ENCODE peak calls at places on chromosomes 7 and 10, in eight cellular contexts. Z is thoracic aorta, I is cardiac muscle cell, T is endodermal cell, L is WERI-Rb-1, X is Panc1, G is left ventricle myocardium inferior, F is OCI-LY7. A is an unnamed sample. For H3K36me3, the result is how much of the 10 kb centered on the place peaks cover.

GRCh38 chr7:143492043-143492471 is 14.4 kb downstream of the TAS2R41 start:
- DNase-seq in I (no peak), G (no peak), T (no peak), F (no peak), X (no peak), Z (no peak), L (no peak), A (peak)

GRCh38 chr10:14146005-14146404 is 184.7 kb downstream of the FRMD4A start:
- DNase-seq in F (no peak), T (no peak), Z (no peak), G (no peak), I (no peak), L (no peak), X (no peak), A (peak)

GRCh38 chr10:49324711-49325110 is 25.7 kb downstream of the C10orf71 start:
- DNase-seq in X (no peak), T (peak), L (no peak), Z (no peak), I (no peak), G (no peak), F (no peak), A (no peak)

GRCh38 chr10:67837519-67838314 is at the start of gene DNAJC12:
- DNase-seq in I (peak), L (peak), X (no peak), F (peak), G (no peak), Z (no peak), T (no peak), A (no peak)

GRCh38 chr7:136359333-136359903 is 382.3 kb upstream of the MTPN start:
- DNase-seq in G (no peak), T (no peak), L (no peak), X (no peak), I (no peak), F (peak), Z (no peak), A (no peak)

GRCh38 chr7:30910369-30911073 is 1.1 kb upstream of the AQP1 start:
- DNase-seq in G (no peak), L (no peak), F (no peak), T (no peak), Z (no peak), I (no peak), X (no peak), A (no peak)

GRCh38 chr10:111968624-111969023 is 214.9 kb downstream of the GPAM start:
- DNase-seq in I (no peak), X (no peak), Z (no peak), F (no peak), L (no peak), G (no peak), T (no peak), A (no peak)

GRCh38 chr10:29555746-29556481 is 78.9 kb downstream of the SVIL start:
- DNase-seq in I (peak), L (no peak), Z (no peak), F (no peak), X (no peak), T (no peak), G (no peak), A (peak)

GRCh38 chr10:23253780-23254179 is 61.7 kb downstream of the PTF1A start:
- DNase-seq in Z (no peak), L (no peak), T (no peak), G (no peak), X (no peak), I (no peak), F (no peak), A (no peak)

GRCh38 chr7:108234281-108234680 is 104.1 kb upstream of the LAMB4 start:
- DNase-seq in F (no peak), X (no peak), G (no peak), T (no peak), I (no peak), L (no peak), Z (no peak), A (no peak)

GRCh38 chr10:34705563-34705962 is 109.5 kb downstream of the PARD3 start:
- DNase-seq in I (no peak), F (no peak), X (no peak), Z (no peak), T (peak), G (no peak), L (no peak), A (no peak)

GRCh38 chr10:73771722-73772279 is 10.0 kb upstream of the CHCHD1 start:
- DNase-seq in G (peak), F (peak), Z (no peak), T (peak), L (peak), I (peak), X (no peak), A (no peak)

GRCh38 chr7:116683786-116684185 is 11.8 kb downstream of the MET start:
- DNase-seq in I (no peak), L (no peak), F (peak), Z (no peak), G (no peak), X (no peak), T (no peak), A (no peak)

GRCh38 chr7:3955751-3956696 is 655.0 kb downstream of the SDK1 start:
- DNase-seq in L (no peak), I (no peak), F (no peak), Z (no peak), T (no peak), X (no peak), G (no peak), A (no peak)

GRCh38 chr10:93515963-93516450 is 19.6 kb downstream of the CEP55 start:
- DNase-seq in T (no peak), L (no peak), G (no peak), Z (no peak), I (no peak), X (no peak), F (no peak), A (no peak)

GRCh38 chr10:58052772-58053171 is 214.9 kb downstream of the IPMK start:
- DNase-seq in Z (no peak), L (no peak), I (no peak), F (no peak), G (no peak), T (no peak), X (no peak), A (no peak)

GRCh38 chr10:128739937-128740336 is 613.7 kb upstream of the MKI67 start:
- DNase-seq in F (no peak), I (peak), X (no peak), T (peak), Z (no peak), L (peak), G (no peak), A (no peak)

GRCh38 chr10:72800000-72800740 is 93.4 kb upstream of the OIT3 start:
- DNase-seq in L (no peak), G (no peak), I (no peak), Z (no peak), X (no peak), F (no peak), T (peak), A (no peak)

GRCh38 chr7:8418627-8419245 is 14.7 kb upstream of the NXPH1 start:
- DNase-seq in L (peak), F (peak), I (peak), G (no peak), Z (no peak), X (peak), T (peak), A (peak)

GRCh38 chr7:34772296-34772695 is 114.3 kb downstream of the NPSR1 start:
- DNase-seq in Z (no peak), X (no peak), T (no peak), G (no peak), I (no peak), L (no peak), F (no peak), A (no peak)

GRCh38 chr7:104267701-104268368 is 60.0 kb upstream of the ORC5 start:
- DNase-seq in I (no peak), L (no peak), Z (no peak), G (no peak), X (no peak), T (no peak), F (peak), A (no peak)

GRCh38 chr10:70481831-70482530 is 3.4 kb downstream of the PALD1 start:
- DNase-seq in T (no peak), L (no peak), F (no peak), X (no peak), Z (peak), I (peak), G (peak), A (no peak)

GRCh38 chr10:14574291-14574690 is 200.4 kb downstream of the FAM107B start:
- DNase-seq in X (no peak), T (no peak), Z (no peak), I (no peak), G (no peak), F (no peak), L (no peak), A (no peak)

GRCh38 chr10:69505636-69506318 is 54.5 kb downstream of the TSPAN15 start:
- DNase-seq in Z (no peak), G (no peak), T (no peak), X (no peak), L (no peak), I (no peak), F (no peak), A (no peak)

GRCh38 chr7:32036557-32036956 is 33.6 kb downstream of the PDE1C start:
- DNase-seq in G (no peak), I (no peak), Z (no peak), X (no peak), T (no peak), L (no peak), F (no peak), A (no peak)

GRCh38 chr7:92968502-92968901 is 132.1 kb upstream of the CDK6 start:
- DNase-seq in I (no peak), Z (no peak), F (no peak), X (no peak), T (no peak), L (no peak), G (no peak), A (no peak)

GRCh38 chr7:8249121-8249520 is 12.8 kb downstream of the ICA1 start:
- DNase-seq in I (no peak), G (no peak), X (no peak), F (no peak), Z (no peak), T (no peak), L (no peak), A (no peak)

GRCh38 chr7:128919881-128920789 is 9.6 kb upstream of the KCP start:
- DNase-seq in L (no peak), F (no peak), G (no peak), X (no peak), T (peak), Z (no peak), I (no peak), A (no peak)

GRCh38 chr10:132534348-132535064 is 3.1 kb upstream of the INPP5A start:
- DNase-seq in G (peak), X (no peak), F (no peak), L (no peak), I (no peak), Z (no peak), T (peak), A (no peak)

GRCh38 chr7:39951156-39951942 is 1.3 kb downstream of the CDK13 start:
- DNase-seq in T (peak), Z (no peak), F (peak), I (peak), G (peak), X (no peak), L (peak), A (no peak)

GRCh38 chr7:148045521-148045920 is 545.0 kb upstream of the C7orf33 start:
- DNase-seq in I (no peak), F (no peak), T (no peak), X (no peak), G (no peak), Z (no peak), L (no peak), A (no peak)

GRCh38 chr10:132706701-132707100 is 79.2 kb downstream of the NKX6-2 start:
- DNase-seq in X (no peak), Z (no peak), F (no peak), L (no peak), G (peak), T (peak), I (no peak), A (no peak)

GRCh38 chr10:25843551-25844170 is 90.4 kb upstream of the MYO3A start:
- DNase-seq in X (no peak), G (no peak), T (no peak), I (no peak), Z (no peak), L (no peak), F (no peak), A (no peak)

GRCh38 chr7:43104874-43105520 is 7.5 kb upstream of the HECW1 start:
- DNase-seq in L (no peak), I (no peak), Z (no peak), G (no peak), T (no peak), F (no peak), X (no peak), A (no peak)

GRCh38 chr10:119001717-119002500 is 27.6 kb upstream of the NANOS1 start:
- DNase-seq in X (no peak), G (no peak), I (no peak), Z (no peak), L (no peak), T (no peak), F (no peak), A (no peak)

GRCh38 chr7:81506609-81507008 is 263.2 kb downstream of the HGF start:
- DNase-seq in F (no peak), X (no peak), T (no peak), Z (no peak), I (no peak), G (no peak), L (no peak), A (no peak)

GRCh38 chr7:29796181-29796580 is 10.1 kb upstream of the WIPF3 start:
- DNase-seq in F (no peak), L (no peak), G (no peak), Z (no peak), X (no peak), I (no peak), T (no peak), A (no peak)

GRCh38 chr10:32650246-32650655 is 204.3 kb downstream of the CCDC7 start:
- DNase-seq in I (no peak), L (no peak), G (no peak), F (no peak), T (peak), Z (no peak), X (no peak), A (no peak)

GRCh38 chr10:27448926-27449325 is 55.2 kb upstream of the RAB18 start:
- DNase-seq in T (peak), L (no peak), F (no peak), I (no peak), G (no peak), Z (no peak), X (no peak), A (peak)

GRCh38 chr10:32957341-32958084 is 517 bp downstream of the ITGB1 start:
- DNase-seq in I (peak), G (peak), F (peak), T (peak), L (peak), Z (no peak), X (no peak), A (no peak)

GRCh38 chr10:91642831-91643692 is 10.2 kb upstream of the PPP1R3C start:
- DNase-seq in L (no peak), I (no peak), G (no peak), Z (no peak), X (no peak), F (no peak), T (no peak), A (no peak)

DNA sequence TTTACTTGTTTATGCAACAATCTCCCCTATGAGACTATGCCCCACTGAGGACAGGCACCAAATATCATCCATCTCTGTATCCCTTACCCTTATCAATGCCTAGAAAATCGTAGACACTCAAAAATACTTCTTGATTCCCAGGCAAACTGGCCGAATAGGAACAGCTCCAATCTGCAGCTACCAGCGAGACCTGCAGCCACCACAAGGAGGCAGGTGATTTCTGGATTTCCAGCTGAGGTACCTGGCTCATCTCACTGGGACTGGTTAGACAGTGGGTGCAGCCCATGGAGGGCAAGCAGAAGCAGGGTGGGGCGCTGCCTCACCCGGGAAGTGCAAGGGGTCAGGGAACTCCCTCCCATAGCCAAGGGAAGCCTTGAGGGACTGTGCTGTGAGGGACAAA is 10.8 kb upstream of the PPP1R3C start:
- DNase-seq in F (no peak), T (peak), I (no peak), X (no peak), G (no peak), L (peak), Z (no peak), A (no peak)
- TF ChIP-seq CTCF in F (no peak), T (peak), I (peak), X (peak), G (peak), L (peak), Z (peak), A (peak)

GRCh38 chr10:78405781-78406180 is 372.1 kb downstream of the RPS24 start:
- DNase-seq in Z (no peak), X (no peak), G (no peak), I (no peak), F (no peak), L (peak), T (peak), A (no peak)

GRCh38 chr10:78408011-78408410 is 374.3 kb downstream of the RPS24 start:
- DNase-seq in G (no peak), F (no peak), I (no peak), T (peak), L (peak), X (no peak), Z (no peak), A (no peak)

GRCh38 chr10:78408671-78409472 is 375.2 kb downstream of the RPS24 start:
- DNase-seq in G (peak), I (peak), L (peak), T (peak), X (no peak), Z (peak), F (no peak), A (no peak)

GRCh38 chr10:78406648-78407008 is 373.0 kb downstream of the RPS24 start:
- DNase-seq in G (no peak), I (no peak), T (no peak), L (no peak), Z (no peak), X (no peak), F (no peak), A (no peak)

GRCh38 chr10:78407009-78407711 is 373.5 kb downstream of the RPS24 start:
- DNase-seq in F (peak), T (peak), X (peak), L (peak), I (peak), G (peak), Z (peak), A (peak)
- H3K4me3 ChIP-seq in F (no peak), T (peak), X (peak), L (peak), I (peak), G (peak), Z (peak), A (peak)

GRCh38 chr10:108413954-108414353 is 1249.4 kb upstream of the SORCS1 start:
- DNase-seq in I (no peak), T (no peak), X (no peak), L (no peak), Z (no peak), G (no peak), F (no peak), A (no peak)

GRCh38 chr10:108410231-108410630 is 1245.7 kb upstream of the SORCS1 start:
- DNase-seq in Z (no peak), T (no peak), X (no peak), L (no peak), I (no peak), G (no peak), F (no peak), A (no peak)

GRCh38 chr10:108412323-108412722 is 1247.8 kb upstream of the SORCS1 start:
- DNase-seq in G (no peak), X (no peak), Z (no peak), I (no peak), F (no peak), L (no peak), T (no peak), A (no peak)

GRCh38 chr10:108409316-108409715 is 1244.8 kb upstream of the SORCS1 start:
- DNase-seq in F (no peak), I (no peak), T (no peak), Z (no peak), X (no peak), G (no peak), L (no peak), A (no peak)

DNA sequence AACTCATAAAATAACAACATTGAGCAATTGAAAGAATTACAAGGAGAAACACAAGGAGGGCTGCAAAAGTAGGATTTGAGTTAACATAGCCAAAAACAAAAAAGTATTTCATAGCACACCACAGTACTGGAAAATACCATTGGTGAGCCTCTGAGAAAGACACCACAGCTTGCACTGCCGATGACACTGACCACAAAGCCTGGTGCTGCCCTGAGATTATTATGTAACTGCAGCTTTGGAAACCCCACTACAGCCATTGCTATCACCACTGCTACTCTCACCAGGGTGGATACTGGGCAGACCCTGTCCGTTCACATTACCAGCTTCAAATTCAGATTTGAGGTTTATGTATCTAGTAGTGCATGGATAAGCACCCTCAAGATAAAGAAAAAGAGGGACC is 1246.7 kb upstream of the SORCS1 start:
- DNase-seq in L (no peak), I (no peak), T (no peak), X (no peak), G (no peak), Z (no peak), F (no peak), A (no peak)
- H3K36me3 ChIP-seq in L (under half), I (under half), T (under half), X (under half), G (under half), Z (under half), F (under half), A (under half)

DNA sequence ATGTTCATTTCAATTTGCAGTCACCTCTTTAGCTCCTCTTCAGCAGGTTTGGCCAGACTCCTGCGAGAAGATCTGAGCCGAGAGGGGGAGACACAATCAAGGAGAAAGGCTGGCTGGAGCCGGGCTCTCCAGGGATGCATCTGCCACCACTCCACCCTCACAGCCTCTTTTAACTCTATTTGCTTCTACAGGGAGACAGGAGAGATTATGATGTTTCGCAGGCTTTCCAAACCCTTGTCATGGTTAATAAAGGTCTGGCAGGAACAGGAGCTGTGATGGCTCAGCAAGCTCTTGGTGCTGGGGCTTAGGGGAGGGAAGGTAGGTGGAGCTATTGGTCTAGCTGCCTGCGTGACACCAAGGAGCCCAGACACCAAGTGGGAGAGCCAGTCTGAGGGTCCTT is 448.1 kb upstream of the PODXL start:
- DNase-seq in X (no peak), F (no peak), Z (no peak), L (peak), G (peak), I (peak), T (peak), A (no peak)
- TF ChIP-seq CTCF in X (no peak), F (no peak), Z (no peak), L (peak), G (peak), I (peak), T (peak), A (peak)

GRCh38 chr10:9140373-9140772 is 1085.9 kb downstream of the GATA3 start:
- DNase-seq in L (no peak), T (no peak), F (no peak), X (no peak), Z (no peak), I (peak), G (no peak), A (no peak)
- H3K4me3 ChIP-seq in L (no peak), T (no peak), F (no peak), X (no peak), Z (no peak), I (no peak), G (no peak), A (no peak)

DNA sequence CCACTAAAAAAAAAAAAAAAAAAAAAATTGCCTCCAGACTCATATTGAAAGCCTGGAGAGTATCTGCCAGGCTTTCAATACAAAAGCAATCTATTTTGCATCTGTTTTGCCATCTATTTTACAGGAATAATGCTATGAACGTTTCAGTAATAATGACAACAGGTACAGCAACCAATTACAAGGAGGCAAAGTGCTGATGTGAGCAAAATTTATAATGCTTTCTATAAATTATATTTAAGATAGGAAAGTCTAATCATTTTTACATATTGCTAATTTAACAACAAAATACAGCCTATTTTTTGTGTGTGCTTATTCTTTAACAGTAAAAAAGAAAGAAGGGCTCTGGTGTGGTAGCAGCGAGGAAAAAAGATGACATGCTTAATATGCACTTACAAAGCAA is 10.0 kb downstream of the WDR91 start:
- DNase-seq in I (no peak), G (no peak), X (no peak), T (no peak), Z (no peak), L (no peak), F (no peak), A (no peak)
- H3K36me3 ChIP-seq in I (under half), G (half or more), X (under half), T (under half), Z (under half), L (under half), F (under half), A (under half)